ENCODE peak calls at places on chromosomes 16 and 17, in nine cellular contexts. A is tibial nerve, E is A549, U is ovary, Z is IMR-90, I is esophagus squamous epithelium, M is heart left ventricle, K is adrenal gland, C is uterus. R is an unnamed sample.

GRCh38 chr17:74213897-74214386 is 571 bp downstream of the TTYH2 start:
- DNase-seq in A (no peak), E (no peak), U (peak), Z (no peak), I (no peak), M (peak), K (peak), C (peak), R (no peak)

GRCh38 chr16:72523087-72523486 is 351.1 kb upstream of the PMFBP1 start:
- DNase-seq in A (no peak), E (no peak), U (no peak), Z (no peak), I (no peak), M (no peak), K (no peak), C (no peak), R (no peak)

GRCh38 chr16:27923751-27924150 is 139.8 kb downstream of the GSG1L start:
- DNase-seq in A (no peak), E (no peak), U (no peak), Z (no peak), I (no peak), M (no peak), K (no peak), C (no peak), R (no peak)

GRCh38 chr17:58381124-58381838 is 29.3 kb upstream of the SUPT4H1 start:
- DNase-seq in A (no peak), E (peak), U (no peak), Z (no peak), I (no peak), M (no peak), K (no peak), C (no peak), R (no peak)

GRCh38 chr16:67969286-67970039 is 1.0 kb upstream of the SLC12A4 start:
- DNase-seq in A (no peak), E (no peak), U (no peak), Z (no peak), I (no peak), M (no peak), K (peak), C (peak), R (no peak)

GRCh38 chr16:68469728-68470460 is 21.6 kb upstream of the SMPD3 start:
- DNase-seq in A (no peak), E (no peak), U (no peak), Z (no peak), I (no peak), M (no peak), K (no peak), C (no peak), R (no peak)

GRCh38 chr17:563646-564045 is 151.0 kb downstream of the VPS53 start:
- DNase-seq in A (no peak), E (no peak), U (no peak), Z (no peak), I (no peak), M (no peak), K (no peak), C (no peak), R (no peak)

GRCh38 chr17:55416000-55416399 is 5.6 kb downstream of the MMD start:
- DNase-seq in A (no peak), E (no peak), U (no peak), Z (no peak), I (no peak), M (no peak), K (no peak), C (no peak), R (no peak)

GRCh38 chr17:72476575-72476986 is 355.8 kb downstream of the SOX9 start:
- DNase-seq in A (no peak), E (no peak), U (no peak), Z (no peak), I (no peak), M (no peak), K (no peak), C (no peak), R (no peak)

GRCh38 chr17:73163043-73163442 is 1.8 kb upstream of the SSTR2 start:
- DNase-seq in A (no peak), E (no peak), U (no peak), Z (no peak), I (no peak), M (no peak), K (no peak), C (no peak), R (no peak)

GRCh38 chr17:4632583-4632923 is 8.9 kb downstream of the ALOX15 start:
- DNase-seq in A (no peak), E (peak), U (no peak), Z (no peak), I (no peak), M (no peak), K (no peak), C (no peak), R (no peak)

GRCh38 chr16:17939723-17940122 is 396.8 kb downstream of the NPIPA8 start:
- DNase-seq in A (no peak), E (no peak), U (no peak), Z (no peak), I (no peak), M (no peak), K (no peak), C (no peak), R (no peak)

GRCh38 chr17:57195790-57196460 is 60.4 kb upstream of the MSI2 start:
- DNase-seq in A (no peak), E (no peak), U (no peak), Z (no peak), I (no peak), M (no peak), K (peak), C (no peak), R (no peak)

GRCh38 chr16:53974484-53975115 is 270.6 kb downstream of the FTO start:
- DNase-seq in A (no peak), E (no peak), U (no peak), Z (peak), I (no peak), M (no peak), K (no peak), C (no peak), R (no peak)

GRCh38 chr16:57486858-57487834 is 853 bp upstream of the DOK4 start:
- DNase-seq in A (no peak), E (no peak), U (no peak), Z (no peak), I (no peak), M (no peak), K (no peak), C (no peak), R (no peak)

GRCh38 chr17:76709077-76709950 is 1.5 kb downstream of the MXRA7 start:
- DNase-seq in A (peak), E (peak), U (peak), Z (peak), I (no peak), M (peak), K (peak), C (peak), R (peak)

GRCh38 chr17:5516060-5516792 is 29.9 kb downstream of the MIS12 start:
- DNase-seq in A (no peak), E (peak), U (no peak), Z (peak), I (no peak), M (no peak), K (peak), C (no peak), R (peak)

GRCh38 chr16:48277158-48277557 is 29.8 kb upstream of the ABCC11 start:
- DNase-seq in A (no peak), E (no peak), U (no peak), Z (no peak), I (no peak), M (no peak), K (no peak), C (no peak), R (no peak)

GRCh38 chr17:29587591-29587990 is 1.9 kb downstream of the GIT1 start:
- DNase-seq in A (no peak), E (no peak), U (peak), Z (no peak), I (no peak), M (no peak), K (no peak), C (no peak), R (no peak)

GRCh38 chr17:79952265-79952877 is 83.3 kb downstream of the TBC1D16 start:
- DNase-seq in A (no peak), E (no peak), U (peak), Z (no peak), I (no peak), M (no peak), K (no peak), C (peak), R (no peak)

GRCh38 chr17:15914400-15915165 is 30.3 kb upstream of the ADORA2B start:
- DNase-seq in A (no peak), E (no peak), U (no peak), Z (peak), I (no peak), M (no peak), K (no peak), C (no peak), R (peak)

GRCh38 chr16:83581082-83581481 is 226.7 kb upstream of the HSBP1 start:
- DNase-seq in A (no peak), E (no peak), U (no peak), Z (peak), I (no peak), M (no peak), K (no peak), C (no peak), R (no peak)

GRCh38 chr17:58375216-58375615 is 23.2 kb upstream of the SUPT4H1 start:
- DNase-seq in A (no peak), E (no peak), U (no peak), Z (no peak), I (no peak), M (no peak), K (no peak), C (no peak), R (no peak)

GRCh38 chr16:3058173-3059030 is 7.0 kb upstream of the IL32 start:
- DNase-seq in A (no peak), E (peak), U (peak), Z (no peak), I (no peak), M (peak), K (peak), C (no peak), R (no peak)

GRCh38 chr16:3580686-3581085 is 3.5 kb upstream of the NLRC3 start:
- DNase-seq in A (no peak), E (no peak), U (no peak), Z (peak), I (no peak), M (no peak), K (no peak), C (peak), R (no peak)

GRCh38 chr17:4509923-4510614 is 11.4 kb downstream of the SPNS2 start:
- DNase-seq in A (no peak), E (no peak), U (no peak), Z (no peak), I (no peak), M (peak), K (peak), C (no peak), R (no peak)

GRCh38 chr16:3577302-3577752 is at the start of gene NLRC3:
- DNase-seq in A (no peak), E (no peak), U (no peak), Z (no peak), I (no peak), M (no peak), K (no peak), C (no peak), R (no peak)

GRCh38 chr16:1541293-1542165 is 8.1 kb downstream of the TMEM204 start:
- DNase-seq in A (no peak), E (no peak), U (no peak), Z (no peak), I (no peak), M (no peak), K (no peak), C (no peak), R (no peak)

GRCh38 chr16:66927918-66928649 is 2.7 kb upstream of the RRAD start:
- DNase-seq in A (no peak), E (no peak), U (no peak), Z (peak), I (no peak), M (no peak), K (peak), C (no peak), R (peak)

GRCh38 chr16:59909262-59909661 is 1175.1 kb upstream of the GOT2 start:
- DNase-seq in A (no peak), E (no peak), U (no peak), Z (no peak), I (no peak), M (no peak), K (no peak), C (no peak), R (no peak)

GRCh38 chr17:7380855-7381683 is at the start of gene TNK1:
- DNase-seq in A (no peak), E (no peak), U (peak), Z (no peak), I (no peak), M (peak), K (peak), C (peak), R (no peak)

GRCh38 chr16:53740476-53740875 is 36.5 kb downstream of the FTO start:
- DNase-seq in A (no peak), E (no peak), U (no peak), Z (no peak), I (no peak), M (no peak), K (no peak), C (no peak), R (no peak)

GRCh38 chr17:8142887-8143580 is 9.2 kb downstream of the PER1 start:
- DNase-seq in A (no peak), E (no peak), U (peak), Z (no peak), I (no peak), M (no peak), K (no peak), C (no peak), R (no peak)

GRCh38 chr17:42171831-42172230 is 9.1 kb downstream of the KCNH4 start:
- DNase-seq in A (no peak), E (no peak), U (no peak), Z (no peak), I (no peak), M (no peak), K (no peak), C (no peak), R (no peak)

GRCh38 chr16:27245276-27246231 is 23.0 kb downstream of the NSMCE1 start:
- DNase-seq in A (no peak), E (peak), U (peak), Z (peak), I (no peak), M (peak), K (peak), C (peak), R (no peak)

GRCh38 chr16:89261691-89262563 is 44.4 kb downstream of the ZNF778 start:
- DNase-seq in A (no peak), E (no peak), U (no peak), Z (peak), I (no peak), M (no peak), K (peak), C (no peak), R (no peak)

GRCh38 chr16:28930652-28931051 is 1.1 kb upstream of the CD19 start:
- DNase-seq in A (no peak), E (no peak), U (no peak), Z (no peak), I (no peak), M (no peak), K (no peak), C (no peak), R (no peak)

GRCh38 chr17:77914440-77915254 is 43.9 kb upstream of the TNRC6C start:
- DNase-seq in A (no peak), E (no peak), U (no peak), Z (no peak), I (no peak), M (no peak), K (no peak), C (no peak), R (no peak)

GRCh38 chr17:17781591-17782424 is 55.0 kb downstream of the SREBF1 start:
- DNase-seq in A (peak), E (peak), U (peak), Z (peak), I (no peak), M (peak), K (peak), C (peak), R (peak)

GRCh38 chr17:81309859-81310839 is 15.0 kb upstream of the SLC38A10 start:
- DNase-seq in A (no peak), E (no peak), U (no peak), Z (no peak), I (no peak), M (no peak), K (no peak), C (no peak), R (no peak)

GRCh38 chr17:81307636-81308035 is 12.5 kb upstream of the SLC38A10 start:
- DNase-seq in A (no peak), E (no peak), U (no peak), Z (no peak), I (no peak), M (no peak), K (no peak), C (no peak), R (no peak)

GRCh38 chr17:81310963-81311550 is 15.9 kb upstream of the SLC38A10 start:
- DNase-seq in A (no peak), E (no peak), U (no peak), Z (no peak), I (no peak), M (no peak), K (no peak), C (no peak), R (no peak)

GRCh38 chr17:81308161-81308560 is 13.1 kb upstream of the SLC38A10 start:
- DNase-seq in A (no peak), E (no peak), U (no peak), Z (no peak), I (no peak), M (no peak), K (no peak), C (no peak), R (no peak)

GRCh38 chr17:81309140-81309858 is 14.2 kb upstream of the SLC38A10 start:
- DNase-seq in A (peak), E (peak), U (peak), Z (peak), I (no peak), M (peak), K (peak), C (peak), R (peak)
- TF ChIP-seq POLR2A in A (no peak), E (peak), U (no peak), Z (no peak), I (no peak), M (peak), K (no peak), C (no peak), R (peak)

DNA sequence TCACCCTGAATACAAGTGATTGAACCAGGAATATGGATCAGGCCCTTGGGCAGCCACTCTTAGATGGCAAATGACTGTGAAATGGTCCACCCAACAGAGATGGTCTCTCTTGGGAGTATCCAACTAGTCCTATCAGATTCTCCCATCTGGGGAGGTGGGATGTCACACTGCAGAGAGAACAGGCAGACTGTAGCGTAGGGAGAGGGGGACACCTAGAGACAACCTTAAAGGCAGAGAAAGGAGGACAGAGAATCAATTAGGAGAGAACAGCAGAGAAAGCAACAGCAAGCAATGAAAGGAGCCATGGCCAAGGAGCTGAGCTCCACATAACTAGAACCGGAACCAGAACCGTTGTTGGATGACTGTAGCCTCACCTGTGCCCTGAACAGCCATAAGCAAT is 37.2 kb downstream of the IQCK start:
- DNase-seq in A (no peak), E (no peak), U (no peak), Z (no peak), I (no peak), M (no peak), K (no peak), C (no peak), R (no peak)
- TF ChIP-seq POLR2A in A (no peak), E (no peak), U (no peak), Z (no peak), I (no peak), M (no peak), K (no peak), C (no peak), R (no peak)

DNA sequence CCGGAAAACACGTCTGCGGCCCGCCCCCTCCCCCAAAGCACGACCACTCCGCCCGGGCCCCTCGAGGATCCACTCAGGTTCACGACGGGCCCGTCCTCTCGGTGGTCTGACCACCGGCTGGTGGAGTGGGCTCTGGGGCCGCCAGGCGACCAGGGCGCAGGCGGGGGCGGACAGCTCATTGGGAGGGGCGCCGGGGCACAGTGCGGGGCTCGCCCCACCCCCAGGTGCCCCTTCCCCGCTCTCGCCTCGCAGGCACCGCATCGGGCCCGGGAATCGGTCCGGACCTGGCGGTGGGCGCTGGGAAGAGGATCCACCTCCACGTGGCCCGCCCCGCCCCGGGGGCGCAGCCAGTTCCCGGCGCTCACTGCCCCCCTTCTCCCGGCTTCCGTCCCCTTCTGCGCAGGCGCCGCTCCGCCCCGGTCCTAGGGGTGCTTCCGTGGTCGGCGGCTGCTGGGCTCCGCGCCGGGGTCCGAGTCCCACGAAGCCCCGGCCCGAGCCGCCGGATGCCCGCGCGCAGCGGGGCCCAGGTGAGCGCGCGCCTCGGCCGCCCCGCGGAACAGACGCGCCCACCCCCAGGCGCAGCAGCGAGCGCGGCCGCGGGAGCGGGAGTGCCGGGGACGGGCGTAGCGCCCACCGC is at the start of gene MPG:
- DNase-seq in A (peak), E (peak), U (peak), Z (peak), I (no peak), M (peak), K (peak), C (peak), R (peak)
- TF ChIP-seq POLR2A in A (peak), E (peak), U (peak), Z (peak), I (no peak), M (peak), K (peak), C (peak), R (peak)

GRCh38 chr16:75647492-75648264 is at the start of the genes KARS1 and TERF2IP:
- DNase-seq in A (peak), E (peak), U (peak), Z (peak), I (peak), M (peak), K (peak), C (peak), R (peak)
- TF ChIP-seq POLR2A in A (peak), E (peak), U (peak), Z (peak), I (no peak), M (peak), K (peak), C (peak), R (peak)

GRCh38 chr16:75225678-75226515 is 7.1 kb downstream of the CTRB1 start:
- DNase-seq in A (no peak), E (no peak), U (no peak), Z (no peak), I (no peak), M (peak), K (no peak), C (peak), R (no peak)

GRCh38 chr16:75228143-75228976 is 9.6 kb downstream of the CTRB1 start:
- DNase-seq in A (no peak), E (no peak), U (no peak), Z (no peak), I (no peak), M (no peak), K (no peak), C (no peak), R (no peak)

GRCh38 chr16:75226550-75227360 is 8.0 kb downstream of the CTRB1 start:
- DNase-seq in A (no peak), E (no peak), U (no peak), Z (no peak), I (no peak), M (no peak), K (no peak), C (peak), R (no peak)

GRCh38 chr16:75229172-75230031 is 10.6 kb downstream of the CTRB1 start:
- DNase-seq in A (no peak), E (no peak), U (no peak), Z (no peak), I (no peak), M (peak), K (no peak), C (no peak), R (no peak)

DNA sequence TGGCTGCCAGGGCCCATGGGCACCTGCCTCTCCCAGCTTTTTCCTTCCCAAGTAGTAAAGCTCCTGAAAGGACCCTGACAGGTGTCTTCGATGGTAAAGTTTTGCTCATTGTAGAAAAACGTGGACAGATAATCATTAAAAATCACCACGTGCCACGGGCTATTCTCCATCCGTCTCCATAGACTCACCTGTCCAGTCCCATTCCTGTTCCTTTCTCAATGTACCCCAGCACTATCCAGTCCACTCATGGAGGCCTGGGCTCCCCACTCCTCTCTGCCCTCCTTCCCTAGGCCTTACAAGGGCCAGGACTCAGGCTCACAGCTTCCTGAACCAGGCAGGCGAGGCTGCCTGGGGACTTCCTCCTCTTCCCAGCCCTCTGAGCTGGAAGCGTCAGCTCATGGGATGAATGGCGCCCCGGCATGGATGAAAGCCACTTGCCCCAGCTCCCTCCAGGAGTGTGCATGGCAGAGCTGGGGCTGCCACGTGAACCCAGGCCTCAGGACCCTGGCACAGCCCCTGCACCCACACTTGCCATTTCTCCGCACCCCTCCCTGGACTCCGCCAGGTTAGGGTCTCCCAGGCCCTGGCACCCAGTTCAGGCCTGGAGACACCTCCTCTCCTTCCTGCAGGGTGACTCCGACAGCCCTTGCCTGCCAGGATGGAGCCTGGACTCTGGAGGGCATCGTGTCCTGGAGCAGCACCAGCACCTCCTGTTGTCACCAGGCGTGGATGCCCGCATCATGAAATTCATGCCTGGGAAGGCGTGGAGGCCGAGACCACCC is 8.8 kb downstream of the CTRB1 start:
- DNase-seq in A (no peak), E (no peak), U (no peak), Z (no peak), I (no peak), M (no peak), K (no peak), C (peak), R (no peak)
- TF ChIP-seq POLR2A in A (no peak), E (no peak), U (no peak), Z (no peak), I (no peak), M (no peak), K (no peak), C (no peak), R (no peak)